ENCODE peak calls at places on chromosome 4, in seven cellular contexts. One of them, this sample, is unnamed.

GRCh38 chr4:183875251-183875825 is 29.8 kb upstream of the STOX2 start:
- DNase-seq in KBM-7: peak; percentile 21
- DNase-seq in upper lobe of left lung: no peak
- DNase-seq in heart left ventricle: no peak
- DNase-seq in endothelial cell: no peak
- DNase-seq in activated T-cell treated with anti-CD3 and anti-CD28 coated beads for 48 hours: no peak
- DNase-seq in IMR-90: no peak
- DNase-seq in this sample: no peak

GRCh38 chr4:147309434-147309833 is 171.5 kb upstream of the EDNRA start:
- DNase-seq in KBM-7: no peak
- DNase-seq in upper lobe of left lung: no peak
- DNase-seq in heart left ventricle: no peak
- DNase-seq in endothelial cell: no peak
- DNase-seq in activated T-cell treated with anti-CD3 and anti-CD28 coated beads for 48 hours: no peak
- DNase-seq in IMR-90: peak; percentile 64
- DNase-seq in this sample: no peak

GRCh38 chr4:152992027-152992426 is 55.9 kb downstream of the FHDC1 start:
- DNase-seq in KBM-7: no peak
- DNase-seq in upper lobe of left lung: no peak
- DNase-seq in heart left ventricle: no peak
- DNase-seq in endothelial cell: no peak
- DNase-seq in activated T-cell treated with anti-CD3 and anti-CD28 coated beads for 48 hours: no peak
- DNase-seq in IMR-90: no peak
- DNase-seq in this sample: no peak

GRCh38 chr4:4821577-4821976 is 37.9 kb upstream of the MSX1 start:
- DNase-seq in KBM-7: no peak
- DNase-seq in upper lobe of left lung: no peak
- DNase-seq in heart left ventricle: no peak
- DNase-seq in endothelial cell: no peak
- DNase-seq in activated T-cell treated with anti-CD3 and anti-CD28 coated beads for 48 hours: no peak
- DNase-seq in IMR-90: no peak
- DNase-seq in this sample: no peak

GRCh38 chr4:152795891-152796290 is 16.1 kb downstream of the ARFIP1 start:
- DNase-seq in KBM-7: no peak
- DNase-seq in upper lobe of left lung: no peak
- DNase-seq in heart left ventricle: no peak
- DNase-seq in endothelial cell: no peak
- DNase-seq in activated T-cell treated with anti-CD3 and anti-CD28 coated beads for 48 hours: no peak
- DNase-seq in IMR-90: no peak
- DNase-seq in this sample: no peak

GRCh38 chr4:145203400-145203799 is 23.0 kb upstream of the OTUD4 start:
- DNase-seq in KBM-7: no peak
- DNase-seq in upper lobe of left lung: no peak
- DNase-seq in heart left ventricle: no peak
- DNase-seq in endothelial cell: no peak
- DNase-seq in activated T-cell treated with anti-CD3 and anti-CD28 coated beads for 48 hours: no peak
- DNase-seq in IMR-90: no peak
- DNase-seq in this sample: no peak

GRCh38 chr4:33323393-33323792 is 2603.2 kb downstream of the PCDH7 start:
- DNase-seq in KBM-7: no peak
- DNase-seq in upper lobe of left lung: no peak
- DNase-seq in heart left ventricle: no peak
- DNase-seq in endothelial cell: no peak
- DNase-seq in activated T-cell treated with anti-CD3 and anti-CD28 coated beads for 48 hours: no peak
- DNase-seq in IMR-90: no peak
- DNase-seq in this sample: no peak

GRCh38 chr4:16289872-16290554 is 63.7 kb upstream of the TAPT1 start:
- DNase-seq in KBM-7: peak; percentile 48
- DNase-seq in upper lobe of left lung: no peak
- DNase-seq in heart left ventricle: no peak
- DNase-seq in endothelial cell: peak; percentile 14
- DNase-seq in activated T-cell treated with anti-CD3 and anti-CD28 coated beads for 48 hours: no peak
- DNase-seq in IMR-90: peak; percentile 46
- DNase-seq in this sample: no peak

GRCh38 chr4:123624959-123625358 is 228.4 kb downstream of the SPRY1 start:
- DNase-seq in KBM-7: no peak
- DNase-seq in upper lobe of left lung: no peak
- DNase-seq in heart left ventricle: no peak
- DNase-seq in endothelial cell: no peak
- DNase-seq in activated T-cell treated with anti-CD3 and anti-CD28 coated beads for 48 hours: no peak
- DNase-seq in IMR-90: no peak
- DNase-seq in this sample: no peak

GRCh38 chr4:109278594-109279031 is 23.8 kb downstream of the COL25A1 start:
- DNase-seq in KBM-7: peak; percentile 30
- DNase-seq in upper lobe of left lung: no peak
- DNase-seq in heart left ventricle: no peak
- DNase-seq in endothelial cell: no peak
- DNase-seq in activated T-cell treated with anti-CD3 and anti-CD28 coated beads for 48 hours: no peak
- DNase-seq in IMR-90: no peak
- DNase-seq in this sample: no peak

GRCh38 chr4:78205601-78206000 is 148.5 kb downstream of the FRAS1 start:
- DNase-seq in KBM-7: no peak
- DNase-seq in upper lobe of left lung: no peak
- DNase-seq in heart left ventricle: no peak
- DNase-seq in endothelial cell: peak; percentile 53
- DNase-seq in activated T-cell treated with anti-CD3 and anti-CD28 coated beads for 48 hours: no peak
- DNase-seq in IMR-90: no peak
- DNase-seq in this sample: no peak

GRCh38 chr4:62500296-62500695 is 1300.2 kb downstream of the ADGRL3 start:
- DNase-seq in KBM-7: no peak
- DNase-seq in upper lobe of left lung: no peak
- DNase-seq in heart left ventricle: no peak
- DNase-seq in endothelial cell: no peak
- DNase-seq in activated T-cell treated with anti-CD3 and anti-CD28 coated beads for 48 hours: no peak
- DNase-seq in IMR-90: no peak
- DNase-seq in this sample: no peak

GRCh38 chr4:115292320-115293092 is 179.1 kb upstream of the NDST4 start:
- DNase-seq in KBM-7: peak; percentile 56
- DNase-seq in upper lobe of left lung: no peak
- DNase-seq in heart left ventricle: no peak
- DNase-seq in endothelial cell: no peak
- DNase-seq in activated T-cell treated with anti-CD3 and anti-CD28 coated beads for 48 hours: no peak
- DNase-seq in IMR-90: no peak
- DNase-seq in this sample: no peak

GRCh38 chr4:174398728-174399127 is 115.0 kb downstream of the CEP44 start:
- DNase-seq in KBM-7: no peak
- DNase-seq in upper lobe of left lung: no peak
- DNase-seq in heart left ventricle: no peak
- DNase-seq in endothelial cell: no peak
- DNase-seq in activated T-cell treated with anti-CD3 and anti-CD28 coated beads for 48 hours: no peak
- DNase-seq in IMR-90: peak; percentile 68
- DNase-seq in this sample: no peak

GRCh38 chr4:112905728-112906127 is 143.7 kb upstream of the ANK2 start:
- DNase-seq in KBM-7: no peak
- DNase-seq in upper lobe of left lung: no peak
- DNase-seq in heart left ventricle: no peak
- DNase-seq in endothelial cell: no peak
- DNase-seq in activated T-cell treated with anti-CD3 and anti-CD28 coated beads for 48 hours: no peak
- DNase-seq in IMR-90: no peak
- DNase-seq in this sample: no peak

GRCh38 chr4:118947095-118947494 is 58.4 kb downstream of the SYNPO2 start:
- DNase-seq in KBM-7: no peak
- DNase-seq in upper lobe of left lung: no peak
- DNase-seq in heart left ventricle: no peak
- DNase-seq in endothelial cell: no peak
- DNase-seq in activated T-cell treated with anti-CD3 and anti-CD28 coated beads for 48 hours: no peak
- DNase-seq in IMR-90: no peak
- DNase-seq in this sample: no peak

GRCh38 chr4:1009647-1010521 is 1.5 kb upstream of the FGFRL1 start:
- DNase-seq in KBM-7: peak; percentile 55
- DNase-seq in upper lobe of left lung: peak; percentile 95
- DNase-seq in heart left ventricle: peak; percentile 72
- DNase-seq in endothelial cell: peak; percentile 78
- DNase-seq in activated T-cell treated with anti-CD3 and anti-CD28 coated beads for 48 hours: peak; percentile 59
- DNase-seq in IMR-90: peak; percentile 36
- DNase-seq in this sample: no peak

GRCh38 chr4:4837921-4838601 is 21.4 kb upstream of the MSX1 start:
- DNase-seq in KBM-7: no peak
- DNase-seq in upper lobe of left lung: no peak
- DNase-seq in heart left ventricle: no peak
- DNase-seq in endothelial cell: no peak
- DNase-seq in activated T-cell treated with anti-CD3 and anti-CD28 coated beads for 48 hours: no peak
- DNase-seq in IMR-90: peak; percentile 17
- DNase-seq in this sample: no peak

GRCh38 chr4:30959781-30960485 is 239.8 kb downstream of the PCDH7 start:
- DNase-seq in KBM-7: no peak
- DNase-seq in upper lobe of left lung: no peak
- DNase-seq in heart left ventricle: no peak
- DNase-seq in endothelial cell: no peak
- DNase-seq in activated T-cell treated with anti-CD3 and anti-CD28 coated beads for 48 hours: no peak
- DNase-seq in IMR-90: no peak
- DNase-seq in this sample: no peak

GRCh38 chr4:39528056-39528465 is 822 bp upstream of the UGDH start:
- DNase-seq in KBM-7: no peak
- DNase-seq in upper lobe of left lung: no peak
- DNase-seq in heart left ventricle: no peak
- DNase-seq in endothelial cell: no peak
- DNase-seq in activated T-cell treated with anti-CD3 and anti-CD28 coated beads for 48 hours: no peak
- DNase-seq in IMR-90: peak; percentile 82
- DNase-seq in this sample: no peak

GRCh38 chr4:150379454-150379853 is 202.5 kb upstream of the MAB21L2 start:
- DNase-seq in KBM-7: no peak
- DNase-seq in upper lobe of left lung: no peak
- DNase-seq in heart left ventricle: no peak
- DNase-seq in endothelial cell: no peak
- DNase-seq in activated T-cell treated with anti-CD3 and anti-CD28 coated beads for 48 hours: no peak
- DNase-seq in IMR-90: peak; percentile 64
- DNase-seq in this sample: no peak

GRCh38 chr4:20426028-20426427 is 174.3 kb downstream of the SLIT2 start:
- DNase-seq in KBM-7: no peak
- DNase-seq in upper lobe of left lung: no peak
- DNase-seq in heart left ventricle: no peak
- DNase-seq in endothelial cell: no peak
- DNase-seq in activated T-cell treated with anti-CD3 and anti-CD28 coated beads for 48 hours: no peak
- DNase-seq in IMR-90: no peak
- DNase-seq in this sample: no peak

GRCh38 chr4:4524364-4524763 is 17.5 kb downstream of the STX18 start:
- DNase-seq in KBM-7: no peak
- DNase-seq in upper lobe of left lung: no peak
- DNase-seq in heart left ventricle: no peak
- DNase-seq in endothelial cell: peak; percentile 9
- DNase-seq in activated T-cell treated with anti-CD3 and anti-CD28 coated beads for 48 hours: peak; percentile 18
- DNase-seq in IMR-90: peak; percentile 11
- DNase-seq in this sample: no peak

GRCh38 chr4:153095448-153096204 is 108.6 kb upstream of the TRIM2 start:
- DNase-seq in KBM-7: no peak
- DNase-seq in upper lobe of left lung: peak; percentile 30
- DNase-seq in heart left ventricle: no peak
- DNase-seq in endothelial cell: no peak
- DNase-seq in activated T-cell treated with anti-CD3 and anti-CD28 coated beads for 48 hours: no peak
- DNase-seq in IMR-90: peak; percentile 12
- DNase-seq in this sample: no peak

GRCh38 chr4:184350964-184351363 is 123.4 kb downstream of the IRF2 start:
- DNase-seq in KBM-7: no peak
- DNase-seq in upper lobe of left lung: no peak
- DNase-seq in heart left ventricle: no peak
- DNase-seq in endothelial cell: no peak
- DNase-seq in activated T-cell treated with anti-CD3 and anti-CD28 coated beads for 48 hours: no peak
- DNase-seq in IMR-90: no peak
- DNase-seq in this sample: no peak